ENCODE peak calls at places on chromosomes 4 and X, in eight cellular contexts. One of them, this sample, is unnamed.

GRCh38 chrX:110162131-110162530 is 155.8 kb downstream of the AMMECR1 start:
- DNase-seq in central memory CD4-positive, alpha-beta T cell: no peak
- DNase-seq in left cardiac atrium: no peak
- DNase-seq in anterior cingulate cortex: no peak
- DNase-seq in astrocyte of the hippocampus: no peak
- DNase-seq in stimulated activated CD4-positive, alpha-beta T cell treated with anti-CD3 and anti-CD28 coated beads, Interleukin-4, amount 100 ng/mL, for 24 hours: no peak
- DNase-seq in dorsolateral prefrontal cortex: no peak
- DNase-seq in transverse colon: no peak
- DNase-seq in this sample: no peak

GRCh38 chr4:89661490-89661889 is 175.5 kb downstream of the SNCA start:
- DNase-seq in anterior cingulate cortex: no peak
- DNase-seq in transverse colon: no peak
- DNase-seq in astrocyte of the hippocampus: peak
- DNase-seq in dorsolateral prefrontal cortex: no peak
- DNase-seq in left cardiac atrium: no peak
- DNase-seq in stimulated activated CD4-positive, alpha-beta T cell treated with anti-CD3 and anti-CD28 coated beads, Interleukin-4, amount 100 ng/mL, for 24 hours: no peak
- DNase-seq in central memory CD4-positive, alpha-beta T cell: no peak
- DNase-seq in this sample: no peak

GRCh38 chrX:134717698-134718328 is 59.5 kb upstream of the PLAC1 start:
- DNase-seq in astrocyte of the hippocampus: no peak
- DNase-seq in transverse colon: no peak
- DNase-seq in stimulated activated CD4-positive, alpha-beta T cell treated with anti-CD3 and anti-CD28 coated beads, Interleukin-4, amount 100 ng/mL, for 24 hours: no peak
- DNase-seq in left cardiac atrium: no peak
- DNase-seq in dorsolateral prefrontal cortex: no peak
- DNase-seq in anterior cingulate cortex: no peak
- DNase-seq in central memory CD4-positive, alpha-beta T cell: no peak
- DNase-seq in this sample: no peak

GRCh38 chrX:94560930-94561329 is 886.9 kb downstream of the FAM133A start:
- DNase-seq in dorsolateral prefrontal cortex: no peak
- DNase-seq in left cardiac atrium: no peak
- DNase-seq in astrocyte of the hippocampus: no peak
- DNase-seq in stimulated activated CD4-positive, alpha-beta T cell treated with anti-CD3 and anti-CD28 coated beads, Interleukin-4, amount 100 ng/mL, for 24 hours: no peak
- DNase-seq in central memory CD4-positive, alpha-beta T cell: no peak
- DNase-seq in transverse colon: no peak
- DNase-seq in anterior cingulate cortex: no peak
- DNase-seq in this sample: no peak

GRCh38 chrX:55487143-55487542 is 2.5 kb downstream of the USP51 start:
- DNase-seq in anterior cingulate cortex: no peak
- DNase-seq in dorsolateral prefrontal cortex: no peak
- DNase-seq in astrocyte of the hippocampus: no peak
- DNase-seq in transverse colon: no peak
- DNase-seq in stimulated activated CD4-positive, alpha-beta T cell treated with anti-CD3 and anti-CD28 coated beads, Interleukin-4, amount 100 ng/mL, for 24 hours: no peak
- DNase-seq in left cardiac atrium: no peak
- DNase-seq in central memory CD4-positive, alpha-beta T cell: no peak
- DNase-seq in this sample: no peak

GRCh38 chr4:100819505-100819904 is 301.7 kb upstream of the EMCN start:
- DNase-seq in central memory CD4-positive, alpha-beta T cell: no peak
- DNase-seq in transverse colon: no peak
- DNase-seq in astrocyte of the hippocampus: no peak
- DNase-seq in stimulated activated CD4-positive, alpha-beta T cell treated with anti-CD3 and anti-CD28 coated beads, Interleukin-4, amount 100 ng/mL, for 24 hours: no peak
- DNase-seq in left cardiac atrium: no peak
- DNase-seq in anterior cingulate cortex: no peak
- DNase-seq in dorsolateral prefrontal cortex: no peak
- DNase-seq in this sample: no peak

GRCh38 chrX:40107291-40108083 is 9.7 kb upstream of the BCOR start:
- DNase-seq in stimulated activated CD4-positive, alpha-beta T cell treated with anti-CD3 and anti-CD28 coated beads, Interleukin-4, amount 100 ng/mL, for 24 hours: no peak
- DNase-seq in transverse colon: peak
- DNase-seq in left cardiac atrium: peak
- DNase-seq in astrocyte of the hippocampus: peak
- DNase-seq in dorsolateral prefrontal cortex: peak
- DNase-seq in anterior cingulate cortex: peak
- DNase-seq in central memory CD4-positive, alpha-beta T cell: no peak
- DNase-seq in this sample: peak

GRCh38 chr4:48603366-48604003 is 113.4 kb downstream of the ZAR1 start:
- DNase-seq in transverse colon: no peak
- DNase-seq in left cardiac atrium: no peak
- DNase-seq in dorsolateral prefrontal cortex: no peak
- DNase-seq in stimulated activated CD4-positive, alpha-beta T cell treated with anti-CD3 and anti-CD28 coated beads, Interleukin-4, amount 100 ng/mL, for 24 hours: no peak
- DNase-seq in central memory CD4-positive, alpha-beta T cell: no peak
- DNase-seq in astrocyte of the hippocampus: no peak
- DNase-seq in anterior cingulate cortex: no peak
- DNase-seq in this sample: no peak

This sample was measured in NCI-H1417.